ENCODE peak calls at places on chromosomes 1 and 21, in four cellular contexts. J, F, U and V are unnamed samples.

GRCh38 chr1:180170569-180170968 is 15.9 kb downstream of the QSOX1 start:
- DNase-seq in J (peak; percentile 50), F (peak; percentile 21), U (no peak), V (no peak)

GRCh38 chr1:93753766-93754763 is 72.4 kb upstream of the BCAR3 start:
- DNase-seq in J (no peak), F (no peak), U (no peak), V (no peak)

GRCh38 chr1:248782311-248782887 is 26.8 kb upstream of the LYPD8 start:
- DNase-seq in J (no peak), F (no peak), U (no peak), V (no peak)

GRCh38 chr1:245390975-245391374 is 236.2 kb downstream of the KIF26B start:
- DNase-seq in J (no peak), F (no peak), U (no peak), V (no peak)

GRCh38 chr1:38094711-38095336 is 48.2 kb upstream of the POU3F1 start:
- DNase-seq in J (no peak), F (no peak), U (no peak), V (no peak)

GRCh38 chr1:229035054-229035747 is 235.7 kb upstream of the RAB4A start:
- DNase-seq in J (no peak), F (no peak), U (no peak), V (no peak)

GRCh38 chr21:14862794-14863720 is 201.7 kb downstream of the NRIP1 start:
- DNase-seq in J (no peak), F (no peak), U (peak; percentile 17), V (no peak)

GRCh38 chr1:163585796-163586195 is 264.0 kb downstream of the NUF2 start:
- DNase-seq in J (no peak), F (no peak), U (no peak), V (no peak)

GRCh38 chr1:8571200-8571984 is 246.0 kb downstream of the RERE start:
- DNase-seq in J (no peak), F (no peak), U (no peak), V (no peak)
- H3K27ac ChIP-seq in J (no peak overlapping the region), F (peak overlapping the region; percentile 35), U (peak overlapping the region; percentile 10), V (peak overlapping the region; percentile 42)

DNA sequence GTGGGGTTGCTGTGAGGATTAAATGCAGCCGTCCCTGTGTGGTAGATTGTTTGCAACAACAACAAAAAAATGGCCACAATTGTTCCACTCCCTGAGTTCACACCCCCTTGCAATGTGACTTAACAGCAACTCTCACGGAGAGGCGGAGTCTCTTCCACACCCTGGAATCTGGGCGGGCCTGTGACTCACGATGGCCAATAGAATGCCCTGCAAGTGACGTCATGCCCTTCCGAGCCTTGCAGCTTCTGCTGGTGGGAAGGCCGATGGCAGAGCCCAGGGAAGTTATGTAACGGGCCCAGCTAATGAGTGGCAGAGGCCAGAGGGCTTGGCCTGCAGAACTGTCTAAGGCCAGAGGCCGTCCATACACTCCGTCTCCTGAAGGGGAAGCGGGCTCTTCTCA is 87.9 kb downstream of the RIPK4 start:
- DNase-seq in J (peak; percentile 95), F (peak; percentile 92), U (peak; percentile 95), V (no peak)
- TF ChIP-seq POLR2AphosphoS5 in J (no peak), F (peak; percentile 39), U (no peak), V (peak; percentile 57)

GRCh38 chr21:30710499-30710898 is 8.1 kb downstream of the KRTAP21-3 start:
- DNase-seq in J (no peak), F (no peak), U (no peak), V (no peak)

DNA sequence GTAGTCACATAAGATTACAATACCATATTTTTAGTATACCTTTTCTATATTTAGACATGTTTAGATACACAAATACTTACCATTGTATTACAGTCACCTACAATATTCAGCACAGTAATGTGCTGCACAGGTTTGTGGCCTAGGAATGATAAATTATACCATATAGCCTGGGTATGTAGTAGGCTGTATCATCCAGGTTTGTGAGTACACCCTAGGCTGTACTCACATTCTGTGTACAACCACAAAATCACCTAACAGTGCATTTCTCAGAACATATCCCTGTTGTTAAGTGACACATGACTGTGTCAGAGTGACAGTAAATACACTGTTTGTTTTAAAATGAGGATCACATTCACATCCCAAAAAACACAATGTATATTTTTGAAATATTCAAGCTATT is 11.2 kb downstream of the KRTAP21-3 start:
- DNase-seq in J (no peak), F (no peak), U (no peak), V (no peak)
- TF ChIP-seq POLR2A in J (no peak), F (no peak), U (no peak), V (no peak)

DNA sequence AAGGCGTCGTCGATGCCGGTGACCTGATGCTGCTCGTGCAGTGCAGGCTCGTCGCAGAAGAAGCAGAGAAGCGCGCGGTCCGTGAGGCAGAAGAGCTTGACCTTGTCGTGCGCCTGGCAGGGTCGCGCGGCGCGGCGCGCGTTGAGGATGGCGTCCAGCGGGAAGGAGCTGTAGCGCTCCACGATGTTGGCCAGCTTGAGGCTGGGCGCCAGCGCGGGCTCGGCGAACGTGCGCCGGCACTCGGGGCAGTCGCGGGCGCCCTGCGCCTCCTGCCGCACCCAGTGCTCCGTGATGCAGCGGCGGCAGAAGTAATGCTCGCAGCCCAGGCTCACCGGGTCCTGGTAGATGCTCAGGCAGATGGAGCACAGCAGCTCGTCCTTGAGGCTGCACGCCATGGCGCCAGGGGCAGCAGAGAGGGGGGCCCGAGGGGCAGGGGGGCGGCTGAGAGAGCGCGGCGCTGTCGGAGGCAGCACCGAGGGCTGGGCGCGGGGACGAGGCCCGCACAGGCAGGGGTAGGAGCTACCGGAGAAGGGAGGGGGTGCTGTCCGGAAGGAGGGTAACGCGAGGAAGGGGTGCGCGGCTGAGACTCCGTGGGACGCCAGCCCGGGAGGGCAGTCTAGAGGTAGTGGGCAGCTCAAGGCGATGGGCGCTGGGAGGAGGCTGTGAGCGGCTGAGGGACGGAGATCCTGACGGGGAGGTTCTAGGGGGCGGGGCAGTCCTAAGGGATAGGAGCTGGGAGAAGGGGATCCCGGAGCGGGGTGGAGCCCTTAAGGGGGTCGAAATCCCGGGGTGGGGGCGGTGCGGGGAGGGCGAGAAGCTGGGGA is 593 bp downstream of the TRIM62 start:
- DNase-seq in J (peak; percentile 83), F (peak; percentile 82), U (peak; percentile 69), V (peak; percentile 83)
- H3K27ac ChIP-seq in J (peak overlapping the region; percentile 79), F (peak overlapping the region; percentile 85), U (no peak overlapping the region), V (peak overlapping the region; percentile 51)

GRCh38 chr1:16167331-16168143 is 11.7 kb upstream of the EPHA2 start:
- DNase-seq in J (no peak), F (no peak), U (peak; percentile 96), V (no peak)

GRCh38 chr1:16164821-16165364 is 9.0 kb upstream of the EPHA2 start:
- DNase-seq in J (no peak), F (no peak), U (no peak), V (no peak)

GRCh38 chr1:16166117-16166516 is 10.2 kb upstream of the EPHA2 start:
- DNase-seq in J (no peak), F (no peak), U (no peak), V (no peak)

GRCh38 chr1:16163882-16164820 is 8.3 kb upstream of the EPHA2 start:
- DNase-seq in J (no peak), F (no peak), U (peak; percentile 83), V (no peak)

GRCh38 chr1:16165548-16165947 is 9.7 kb upstream of the EPHA2 start:
- DNase-seq in J (no peak), F (no peak), U (no peak), V (no peak)
- TF ChIP-seq POLR2AphosphoS5 in J (no peak), F (no peak), U (no peak), V (no peak)

GRCh38 chr1:150909585-150910185 is 16.5 kb upstream of the SETDB1 start:
- DNase-seq in J (no peak), F (no peak), U (no peak), V (no peak)
- TF ChIP-seq POLR2A in J (no peak), F (no peak), U (no peak), V (no peak)

DNA sequence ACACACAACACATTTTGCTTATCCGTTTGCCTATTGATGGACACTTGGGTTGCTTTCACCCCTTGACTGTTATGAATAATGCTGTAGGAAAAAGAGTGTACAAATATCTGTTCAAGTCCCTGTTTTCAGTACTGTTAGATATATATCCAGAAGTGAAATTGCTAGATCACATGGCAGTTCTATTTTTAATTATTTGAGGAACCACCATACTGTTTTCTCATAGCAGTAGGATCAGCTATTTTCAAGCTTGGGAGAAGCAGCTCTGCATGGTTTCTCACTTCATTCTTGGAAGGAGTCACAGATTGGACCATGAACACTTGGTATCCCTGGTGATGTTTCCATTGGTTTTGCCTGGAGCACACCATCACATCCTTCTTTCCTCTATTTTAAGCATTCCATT is 114.4 kb upstream of the ZP4 start:
- DNase-seq in J (no peak), F (no peak), U (no peak), V (no peak)
- H3K27ac ChIP-seq in J (no peak overlapping the region), F (no peak overlapping the region), U (no peak overlapping the region), V (no peak overlapping the region)

GRCh38 chr1:157154940-157155514 is 16.8 kb upstream of the ETV3 start:
- DNase-seq in J (no peak), F (no peak), U (peak; percentile 72), V (no peak)
- TF ChIP-seq POLR2AphosphoS5 in J (no peak), F (no peak), U (no peak), V (no peak)

GRCh38 chr21:16079830-16080229 is 350.0 kb downstream of the USP25 start:
- DNase-seq in J (no peak), F (no peak), U (no peak), V (no peak)
- TF ChIP-seq POLR2A in J (no peak), F (no peak), U (no peak), V (no peak)